ENCODE peak calls at places on chromosomes 1 and 21, in eight cellular contexts. G, T, Q, B, K, N, X and D are unnamed samples.

GRCh38 chr21:38258803-38259485 is 2.2 kb downstream of the KCNJ15 start:
- DNase-seq in Q (no peak), X (no peak), T (no peak), B (peak; percentile 95), K (no peak), N (no peak), G (no peak), D (no peak)

GRCh38 chr1:173717238-173717637 is 2.5 kb downstream of the KLHL20 start:
- DNase-seq in Q (no peak), K (no peak), G (no peak), N (no peak), T (no peak), X (no peak), B (no peak), D (no peak)

GRCh38 chr1:231334952-231335351 is 2.7 kb downstream of the EXOC8 start:
- DNase-seq in K (no peak), G (no peak), N (no peak), T (no peak), X (no peak), Q (no peak), B (no peak), D (no peak)

GRCh38 chr1:97364086-97364485 is 556.7 kb downstream of the DPYD start:
- DNase-seq in N (no peak), G (no peak), Q (no peak), B (peak; percentile 38), K (peak; percentile 67), T (no peak), X (no peak), D (no peak)

GRCh38 chr1:156859523-156860112 is 701 bp upstream of the INSRR start:
- DNase-seq in N (no peak), X (peak; percentile 26), K (peak; percentile 23), B (peak; percentile 32), G (no peak), T (peak; percentile 5), Q (peak; percentile 40), D (peak; percentile 18)

GRCh38 chr1:202580604-202581003 is 129.7 kb downstream of the SYT2 start:
- DNase-seq in G (no peak), T (no peak), Q (no peak), B (no peak), N (no peak), X (no peak), K (no peak), D (no peak)

GRCh38 chr21:45987121-45987711 is 5.6 kb downstream of the COL6A1 start:
- DNase-seq in K (no peak), B (no peak), X (peak; percentile 12), G (peak; percentile 80), N (peak; percentile 82), Q (peak; percentile 30), T (no peak), D (no peak)

GRCh38 chr1:20711285-20712209 is 6.3 kb downstream of the KIF17 start:
- DNase-seq in K (no peak), X (no peak), G (no peak), Q (no peak), T (no peak), N (no peak), B (no peak), D (no peak)

GRCh38 chr21:33360281-33360680 is 35.5 kb downstream of the IFNAR1 start:
- DNase-seq in T (no peak), B (peak; percentile 71), G (no peak), K (peak; percentile 55), X (no peak), N (peak; percentile 71), Q (no peak), D (no peak)